ENCODE peak calls at places on chromosomes 4 and X, in four cellular contexts. K, W, M and V are unnamed samples.

GRCh38 chr4:177194906-177195305 is 114.8 kb upstream of the NEIL3 start:
- DNase-seq in W (no peak), M (no peak), K (no peak), V (no peak)

GRCh38 chrX:118038614-118039365 is 77.8 kb downstream of the KLHL13 start:
- DNase-seq in K (no peak), M (no peak), W (no peak), V (no peak)

GRCh38 chr4:18568600-18568999 is 547.0 kb upstream of the LCORL start:
- DNase-seq in M (no peak), K (no peak), W (no peak), V (no peak)

GRCh38 chrX:133171962-133172708 is 46.0 kb downstream of the TFDP3 start:
- DNase-seq in M (no peak), W (no peak), K (peak; percentile 17), V (no peak)

GRCh38 chr4:171142639-171143038 is 670.6 kb upstream of the GALNTL6 start:
- DNase-seq in K (no peak), W (no peak), M (no peak), V (no peak)

GRCh38 chrX:91414710-91415109 is 19.9 kb upstream of the PABPC5 start:
- DNase-seq in K (no peak), M (no peak), W (no peak), V (no peak)

GRCh38 chr4:80154547-80154933 is 42.8 kb upstream of the PRDM8 start:
- DNase-seq in K (no peak), M (no peak), W (no peak), V (no peak)

GRCh38 chrX:43836435-43837184 is 45.6 kb downstream of the MAOB start:
- DNase-seq in K (peak; percentile 24), M (peak; percentile 32), W (no peak), V (no peak)

GRCh38 chrX:115408736-115409390 is 119.3 kb downstream of the LUZP4 start:
- DNase-seq in M (no peak), K (no peak), W (no peak), V (no peak)

GRCh38 chr4:147683172-147683571 is 791 bp downstream of the PRMT9 start:
- DNase-seq in W (no peak), K (no peak), M (peak; percentile 16), V (no peak)

GRCh38 chrX:68249401-68249831 is 183.9 kb downstream of the OPHN1 start:
- DNase-seq in K (no peak), M (no peak), W (no peak), V (peak; percentile 32)

GRCh38 chrX:48083212-48083611 is 11.8 kb upstream of the ZNF630 start:
- DNase-seq in M (peak; percentile 39), K (peak; percentile 33), W (no peak), V (peak; percentile 13)

GRCh38 chr4:18938343-18939109 is 917.0 kb upstream of the LCORL start:
- DNase-seq in K (no peak), W (no peak), M (no peak), V (no peak)

GRCh38 chrX:119495734-119496520 is 27.7 kb downstream of the SLC25A5 start:
- DNase-seq in M (no peak), K (peak; percentile 37), W (no peak), V (no peak)

DNA sequence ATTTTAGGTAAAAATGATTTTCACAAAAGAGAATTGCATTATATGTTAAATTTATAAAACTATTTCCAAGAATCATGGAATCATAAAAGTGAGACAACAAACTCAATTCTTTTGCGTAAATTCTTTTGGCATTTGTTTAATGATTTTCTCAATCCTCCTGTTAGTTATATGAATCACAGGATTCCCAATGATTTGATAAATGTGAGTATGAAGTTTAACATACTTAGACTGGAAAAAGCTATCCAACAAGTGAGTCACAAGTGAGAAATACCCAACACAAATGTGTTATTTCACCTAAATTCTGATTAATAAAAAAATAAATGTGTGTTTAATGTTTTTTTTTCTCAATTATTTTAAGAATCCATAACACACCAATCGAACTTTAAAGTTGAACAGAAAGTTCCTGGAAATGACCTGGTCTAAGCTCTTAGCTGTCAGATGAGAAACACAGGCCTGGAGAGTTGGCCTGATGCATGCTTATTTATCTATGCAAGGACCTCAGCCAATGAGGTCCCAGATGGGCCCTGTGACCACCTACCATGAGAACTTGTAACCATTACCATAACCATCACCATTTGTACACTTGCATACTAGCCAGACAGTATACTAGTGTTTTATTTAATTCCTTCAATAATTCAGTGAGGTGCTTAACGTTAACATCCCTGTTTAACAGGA is 386.6 kb downstream of the SPRY1 start:
- DNase-seq in M (no peak), W (no peak), K (no peak), V (peak; percentile 23)
- H3K27ac ChIP-seq in M (no peak overlapping the region), W (no peak overlapping the region), K (no peak overlapping the region), V (peak overlapping the region; percentile 69)

GRCh38 chr4:173532725-173533511 is 2.9 kb upstream of the HAND2 start:
- DNase-seq in M (no peak), K (no peak), W (no peak), V (no peak)
- H3K27ac ChIP-seq in M (no peak overlapping the region), K (no peak overlapping the region), W (no peak overlapping the region), V (peak overlapping the region; percentile 96)

GRCh38 chr4:158250321-158250720 is 40.0 kb downstream of the TMEM144 start:
- DNase-seq in M (no peak), W (no peak), K (no peak), V (no peak)
- H3K27ac ChIP-seq in M (no peak overlapping the region), W (no peak overlapping the region), K (no peak overlapping the region), V (no peak overlapping the region)

DNA sequence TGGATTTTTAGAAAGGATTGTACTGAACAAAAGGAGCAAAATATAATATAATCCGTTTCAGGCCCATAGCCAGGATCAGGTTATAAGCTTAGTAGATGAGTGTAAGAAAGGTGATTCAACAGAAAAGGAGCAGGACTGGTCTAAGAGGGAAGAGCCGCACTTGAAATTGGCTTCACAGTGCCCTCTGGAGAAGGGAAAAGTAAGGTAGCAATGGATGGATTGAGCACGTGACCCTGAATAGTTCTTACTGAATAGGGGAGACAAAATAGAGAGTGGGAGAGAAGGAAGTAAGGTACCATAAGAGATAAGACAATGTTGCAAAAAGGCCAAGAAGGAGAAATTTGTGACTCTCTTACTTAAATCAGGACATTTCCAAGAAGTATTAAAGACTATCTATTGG is 15.6 kb downstream of the CXorf66 start:
- DNase-seq in M (no peak), K (peak; percentile 9), W (no peak), V (no peak)
- H3K27ac ChIP-seq in M (no peak overlapping the region), K (no peak overlapping the region), W (no peak overlapping the region), V (no peak overlapping the region)

DNA sequence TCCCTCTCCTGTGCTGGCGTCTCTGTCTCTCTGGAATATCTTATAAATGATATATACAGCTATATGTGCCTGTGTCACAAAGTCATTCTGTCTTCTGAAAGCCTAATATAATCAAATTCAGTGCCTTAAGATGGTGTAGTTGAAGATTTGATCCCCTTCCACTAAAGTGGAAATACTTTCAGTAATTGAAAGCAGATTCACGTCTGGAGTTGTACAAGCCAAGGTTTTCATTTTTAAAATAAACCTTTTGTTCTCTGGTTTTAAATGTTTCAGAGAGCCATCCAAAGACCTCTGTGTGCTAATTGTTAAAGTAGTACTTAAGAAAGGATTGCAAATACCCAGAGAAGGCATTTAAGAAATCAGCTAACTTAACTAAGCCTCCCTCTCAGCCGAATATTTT is 206.8 kb downstream of the TENM3 start:
- DNase-seq in M (no peak), W (no peak), K (no peak), V (no peak)
- H3K27ac ChIP-seq in M (no peak overlapping the region), W (no peak overlapping the region), K (no peak overlapping the region), V (no peak overlapping the region)